ENCODE peak calls at places on chromosomes 2 and 18, in five cellular contexts. B is lower lobe of right lung, Y is mesenchymal stem cell, C is brain microvascular endothelial cell, Q is EL. O is an unnamed sample.

GRCh38 chr2:105176429-105176828 is 65.1 kb upstream of the GPR45 start:
- DNase-seq in B (no peak), Y (no peak), C (no peak), Q (no peak), O (no peak)

GRCh38 chr2:145909175-145909574 is 1389.3 kb upstream of the ZEB2 start:
- DNase-seq in B (no peak), Y (no peak), C (no peak), Q (no peak), O (no peak)

GRCh38 chr2:38439807-38440300 is 62.8 kb upstream of the ATL2 start:
- DNase-seq in B (no peak), Y (no peak), C (no peak), Q (no peak), O (no peak)

GRCh38 chr2:216683846-216684245 is 11.5 kb downstream of the IGFBP5 start:
- DNase-seq in B (no peak), Y (peak), C (peak), Q (peak), O (peak)

GRCh38 chr2:221753401-221753800 is 181.3 kb upstream of the EPHA4 start:
- DNase-seq in B (no peak), Y (no peak), C (no peak), Q (no peak), O (no peak)

GRCh38 chr2:41033127-41033526 is 581.2 kb upstream of the SLC8A1 start:
- DNase-seq in B (no peak), Y (no peak), C (no peak), Q (no peak), O (no peak)

GRCh38 chr2:181777654-181778053 is 97.3 kb upstream of the NEUROD1 start:
- DNase-seq in B (no peak), Y (no peak), C (no peak), Q (no peak), O (no peak)

GRCh38 chr18:70468861-70469570 is 180.2 kb downstream of the SOCS6 start:
- DNase-seq in B (no peak), Y (no peak), C (no peak), Q (no peak), O (no peak)

GRCh38 chr2:148006249-148007007 is 14.1 kb downstream of the ORC4 start:
- DNase-seq in B (no peak), Y (no peak), C (no peak), Q (no peak), O (no peak)

GRCh38 chr2:28377984-28378678 is 14.5 kb upstream of the FOSL2 start:
- DNase-seq in B (peak), Y (no peak), C (no peak), Q (no peak), O (peak)

GRCh38 chr2:23488584-23488983 is 103.6 kb downstream of the KLHL29 start:
- DNase-seq in B (no peak), Y (no peak), C (no peak), Q (no peak), O (no peak)

O was measured in NCI-H345.